ENCODE peak calls at places on chromosomes 7 and 10, in nine cellular contexts. One of them, this sample, is unnamed.

GRCh38 chr10:11113156-11113555 is 95.5 kb downstream of the CELF2 start:
- DNase-seq in neural progenitor cell: no peak
- DNase-seq in right lobe of liver: no peak
- DNase-seq in left ventricle myocardium inferior: no peak
- DNase-seq in lung: no peak
- DNase-seq in transverse colon: no peak
- DNase-seq in SK-N-SH: no peak
- DNase-seq in endodermal cell: no peak
- DNase-seq in dorsolateral prefrontal cortex: no peak
- DNase-seq in this sample: no peak

GRCh38 chr7:69699949-69700715 is 101.9 kb downstream of the AUTS2 start:
- DNase-seq in lung: no peak
- DNase-seq in SK-N-SH: peak; percentile 45
- DNase-seq in left ventricle myocardium inferior: no peak
- DNase-seq in endodermal cell: no peak
- DNase-seq in neural progenitor cell: no peak
- DNase-seq in transverse colon: no peak
- DNase-seq in dorsolateral prefrontal cortex: no peak
- DNase-seq in right lobe of liver: no peak
- DNase-seq in this sample: no peak

GRCh38 chr7:90879924-90880323 is 283.8 kb downstream of the CDK14 start:
- DNase-seq in left ventricle myocardium inferior: peak; percentile 40
- DNase-seq in dorsolateral prefrontal cortex: no peak
- DNase-seq in transverse colon: no peak
- DNase-seq in SK-N-SH: no peak
- DNase-seq in right lobe of liver: no peak
- DNase-seq in neural progenitor cell: peak; percentile 52
- DNase-seq in endodermal cell: peak; percentile 82
- DNase-seq in lung: no peak
- DNase-seq in this sample: no peak

GRCh38 chr10:18594574-18595156 is 56.7 kb downstream of the NSUN6 start:
- DNase-seq in neural progenitor cell: peak; percentile 36
- DNase-seq in transverse colon: peak; percentile 11
- DNase-seq in dorsolateral prefrontal cortex: no peak
- DNase-seq in left ventricle myocardium inferior: no peak
- DNase-seq in right lobe of liver: no peak
- DNase-seq in lung: no peak
- DNase-seq in endodermal cell: peak; percentile 87
- DNase-seq in SK-N-SH: no peak
- DNase-seq in this sample: no peak

GRCh38 chr7:30559566-30559965 is 35.1 kb upstream of the GARS1 start:
- DNase-seq in left ventricle myocardium inferior: no peak
- DNase-seq in neural progenitor cell: no peak
- DNase-seq in SK-N-SH: no peak
- DNase-seq in transverse colon: no peak
- DNase-seq in right lobe of liver: no peak
- DNase-seq in lung: no peak
- DNase-seq in endodermal cell: no peak
- DNase-seq in dorsolateral prefrontal cortex: no peak
- DNase-seq in this sample: no peak

GRCh38 chr7:144777005-144777814 is 58.6 kb downstream of the TPK1 start:
- DNase-seq in right lobe of liver: no peak
- DNase-seq in dorsolateral prefrontal cortex: no peak
- DNase-seq in neural progenitor cell: no peak
- DNase-seq in endodermal cell: no peak
- DNase-seq in transverse colon: peak; percentile 17
- DNase-seq in SK-N-SH: no peak
- DNase-seq in left ventricle myocardium inferior: no peak
- DNase-seq in lung: no peak
- DNase-seq in this sample: no peak

GRCh38 chr7:129816742-129817141 is 136.0 kb downstream of the UBE2H start:
- DNase-seq in endodermal cell: no peak
- DNase-seq in transverse colon: no peak
- DNase-seq in right lobe of liver: no peak
- DNase-seq in neural progenitor cell: no peak
- DNase-seq in SK-N-SH: no peak
- DNase-seq in dorsolateral prefrontal cortex: no peak
- DNase-seq in lung: no peak
- DNase-seq in left ventricle myocardium inferior: no peak
- DNase-seq in this sample: no peak

GRCh38 chr10:3897156-3897555 is 112.1 kb upstream of the KLF6 start:
- DNase-seq in lung: no peak
- DNase-seq in endodermal cell: no peak
- DNase-seq in left ventricle myocardium inferior: no peak
- DNase-seq in SK-N-SH: no peak
- DNase-seq in right lobe of liver: no peak
- DNase-seq in neural progenitor cell: no peak
- DNase-seq in transverse colon: no peak
- DNase-seq in dorsolateral prefrontal cortex: no peak
- DNase-seq in this sample: no peak

GRCh38 chr7:127976056-127976455 is 55.2 kb downstream of the LRRC4 start:
- DNase-seq in SK-N-SH: no peak
- DNase-seq in dorsolateral prefrontal cortex: no peak
- DNase-seq in transverse colon: no peak
- DNase-seq in endodermal cell: no peak
- DNase-seq in neural progenitor cell: peak; percentile 77
- DNase-seq in left ventricle myocardium inferior: no peak
- DNase-seq in lung: no peak
- DNase-seq in right lobe of liver: no peak
- DNase-seq in this sample: no peak

GRCh38 chr10:5036511-5036910 is 32.9 kb upstream of the AKR1C2 start:
- DNase-seq in SK-N-SH: no peak
- DNase-seq in transverse colon: no peak
- DNase-seq in right lobe of liver: no peak
- DNase-seq in dorsolateral prefrontal cortex: no peak
- DNase-seq in endodermal cell: no peak
- DNase-seq in left ventricle myocardium inferior: no peak
- DNase-seq in lung: no peak
- DNase-seq in neural progenitor cell: no peak
- DNase-seq in this sample: no peak

GRCh38 chr7:101625076-101625914 is 3.8 kb downstream of the MYL10 start:
- DNase-seq in neural progenitor cell: peak; percentile 56
- DNase-seq in SK-N-SH: no peak
- DNase-seq in lung: no peak
- DNase-seq in transverse colon: no peak
- DNase-seq in dorsolateral prefrontal cortex: no peak
- DNase-seq in left ventricle myocardium inferior: no peak
- DNase-seq in endodermal cell: peak; percentile 65
- DNase-seq in right lobe of liver: no peak
- DNase-seq in this sample: no peak

GRCh38 chr7:82291931-82292330 is 151.6 kb downstream of the CACNA2D1 start:
- DNase-seq in lung: no peak
- DNase-seq in transverse colon: no peak
- DNase-seq in left ventricle myocardium inferior: no peak
- DNase-seq in dorsolateral prefrontal cortex: no peak
- DNase-seq in SK-N-SH: no peak
- DNase-seq in right lobe of liver: no peak
- DNase-seq in neural progenitor cell: no peak
- DNase-seq in endodermal cell: no peak
- DNase-seq in this sample: no peak

GRCh38 chr7:90552521-90552920 is 43.6 kb upstream of the CDK14 start:
- DNase-seq in endodermal cell: no peak
- DNase-seq in lung: no peak
- DNase-seq in dorsolateral prefrontal cortex: no peak
- DNase-seq in transverse colon: no peak
- DNase-seq in SK-N-SH: no peak
- DNase-seq in right lobe of liver: no peak
- DNase-seq in left ventricle myocardium inferior: no peak
- DNase-seq in neural progenitor cell: no peak
- DNase-seq in this sample: no peak

GRCh38 chr7:48611993-48612392 is 312.4 kb upstream of the CDC14C start:
- DNase-seq in left ventricle myocardium inferior: no peak
- DNase-seq in neural progenitor cell: no peak
- DNase-seq in right lobe of liver: no peak
- DNase-seq in dorsolateral prefrontal cortex: no peak
- DNase-seq in endodermal cell: no peak
- DNase-seq in transverse colon: no peak
- DNase-seq in SK-N-SH: no peak
- DNase-seq in lung: no peak
- DNase-seq in this sample: no peak

GRCh38 chr10:107970512-107970911 is 806.0 kb upstream of the SORCS1 start:
- DNase-seq in left ventricle myocardium inferior: no peak
- DNase-seq in transverse colon: no peak
- DNase-seq in SK-N-SH: no peak
- DNase-seq in neural progenitor cell: no peak
- DNase-seq in dorsolateral prefrontal cortex: no peak
- DNase-seq in lung: no peak
- DNase-seq in right lobe of liver: no peak
- DNase-seq in endodermal cell: no peak
- DNase-seq in this sample: no peak

GRCh38 chr7:151680810-151681209 is 161.1 kb upstream of the RHEB start:
- DNase-seq in left ventricle myocardium inferior: no peak
- DNase-seq in endodermal cell: no peak
- DNase-seq in dorsolateral prefrontal cortex: no peak
- DNase-seq in transverse colon: peak; percentile 43
- DNase-seq in SK-N-SH: no peak
- DNase-seq in lung: no peak
- DNase-seq in right lobe of liver: no peak
- DNase-seq in neural progenitor cell: no peak
- DNase-seq in this sample: no peak

GRCh38 chr7:151684408-151685175 is 164.9 kb upstream of the RHEB start:
- DNase-seq in right lobe of liver: no peak
- DNase-seq in dorsolateral prefrontal cortex: no peak
- DNase-seq in transverse colon: no peak
- DNase-seq in left ventricle myocardium inferior: no peak
- DNase-seq in neural progenitor cell: no peak
- DNase-seq in SK-N-SH: no peak
- DNase-seq in endodermal cell: no peak
- DNase-seq in lung: no peak
- DNase-seq in this sample: no peak

GRCh38 chr7:151681726-151682125 is 162.0 kb upstream of the RHEB start:
- DNase-seq in neural progenitor cell: no peak
- DNase-seq in endodermal cell: no peak
- DNase-seq in right lobe of liver: no peak
- DNase-seq in left ventricle myocardium inferior: no peak
- DNase-seq in transverse colon: no peak
- DNase-seq in lung: no peak
- DNase-seq in SK-N-SH: no peak
- DNase-seq in dorsolateral prefrontal cortex: no peak
- DNase-seq in this sample: no peak

GRCh38 chr7:151683615-151684407 is 164.1 kb upstream of the RHEB start:
- DNase-seq in transverse colon: no peak
- DNase-seq in SK-N-SH: no peak
- DNase-seq in dorsolateral prefrontal cortex: no peak
- DNase-seq in neural progenitor cell: no peak
- DNase-seq in lung: no peak
- DNase-seq in left ventricle myocardium inferior: no peak
- DNase-seq in endodermal cell: no peak
- DNase-seq in right lobe of liver: no peak
- DNase-seq in this sample: no peak

DNA sequence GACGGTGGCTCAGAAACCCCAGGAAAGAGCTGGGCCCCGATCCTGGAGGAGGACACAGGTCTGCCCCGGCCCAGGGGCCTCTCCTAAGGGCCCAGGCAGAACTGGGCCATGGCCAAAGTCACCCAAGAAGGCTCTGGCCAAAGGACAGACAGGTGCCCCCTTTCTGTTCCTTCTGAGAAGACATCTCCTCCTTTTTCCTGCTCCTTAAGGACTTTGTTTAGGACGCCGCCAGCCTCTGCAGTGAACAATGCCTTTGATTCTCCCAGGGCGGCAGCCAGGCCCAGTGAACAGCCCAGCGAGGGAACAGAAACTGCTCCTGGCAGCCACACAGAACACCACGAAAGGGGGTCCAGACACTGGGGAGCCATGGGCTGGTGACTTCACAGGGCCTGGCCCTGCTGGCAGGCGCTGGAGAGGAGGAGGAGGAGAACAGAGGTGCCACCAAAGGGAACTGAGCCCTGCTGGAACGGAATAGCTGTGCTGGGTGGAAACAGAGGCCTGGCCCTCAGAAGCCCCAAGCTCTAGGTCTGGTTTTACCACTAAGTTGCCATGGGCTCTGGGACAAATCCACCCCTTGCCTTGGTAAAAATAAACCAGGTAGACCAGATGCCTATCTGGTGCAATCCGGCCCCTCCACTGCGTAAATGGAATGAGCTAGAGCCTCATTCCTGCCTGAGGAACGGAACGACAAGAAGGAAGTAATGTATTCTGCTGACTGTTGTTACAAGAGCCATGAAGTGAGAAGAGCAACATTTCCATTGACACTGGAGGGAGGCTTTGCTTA is 163.3 kb upstream of the RHEB start:
- DNase-seq in endodermal cell: no peak
- DNase-seq in transverse colon: no peak
- DNase-seq in right lobe of liver: no peak
- DNase-seq in dorsolateral prefrontal cortex: peak; percentile 57
- DNase-seq in left ventricle myocardium inferior: no peak
- DNase-seq in SK-N-SH: no peak
- DNase-seq in lung: no peak
- DNase-seq in neural progenitor cell: no peak
- DNase-seq in this sample: no peak
- H3K27ac ChIP-seq in endodermal cell: no peak overlapping the region
- H3K27ac ChIP-seq in transverse colon: no peak overlapping the region
- H3K27ac ChIP-seq in right lobe of liver: no peak overlapping the region
- H3K27ac ChIP-seq in dorsolateral prefrontal cortex: no peak overlapping the region
- H3K27ac ChIP-seq in left ventricle myocardium inferior: peak overlapping the region; percentile 36
- H3K27ac ChIP-seq in SK-N-SH: no peak overlapping the region
- H3K27ac ChIP-seq in lung: peak overlapping the region; percentile 37
- H3K27ac ChIP-seq in neural progenitor cell: no peak overlapping the region
- H3K27ac ChIP-seq in this sample: no peak overlapping the region

GRCh38 chr10:106571216-106571954 is 593.1 kb downstream of the SORCS1 start:
- DNase-seq in SK-N-SH: peak; percentile 34
- DNase-seq in right lobe of liver: no peak
- DNase-seq in transverse colon: no peak
- DNase-seq in left ventricle myocardium inferior: no peak
- DNase-seq in lung: no peak
- DNase-seq in neural progenitor cell: peak; percentile 57
- DNase-seq in dorsolateral prefrontal cortex: no peak
- DNase-seq in endodermal cell: no peak
- DNase-seq in this sample: no peak
- TF ChIP-seq CTCF in SK-N-SH: peak; percentile 59
- TF ChIP-seq CTCF in right lobe of liver: peak; percentile 55
- TF ChIP-seq CTCF in transverse colon: peak; percentile 26
- TF ChIP-seq CTCF in left ventricle myocardium inferior: peak; percentile 60
- TF ChIP-seq CTCF in lung: no peak
- TF ChIP-seq CTCF in neural progenitor cell: peak; percentile 78
- TF ChIP-seq CTCF in dorsolateral prefrontal cortex: peak; percentile 65
- TF ChIP-seq CTCF in endodermal cell: peak; percentile 80
- TF ChIP-seq CTCF in this sample: peak; percentile 55

DNA sequence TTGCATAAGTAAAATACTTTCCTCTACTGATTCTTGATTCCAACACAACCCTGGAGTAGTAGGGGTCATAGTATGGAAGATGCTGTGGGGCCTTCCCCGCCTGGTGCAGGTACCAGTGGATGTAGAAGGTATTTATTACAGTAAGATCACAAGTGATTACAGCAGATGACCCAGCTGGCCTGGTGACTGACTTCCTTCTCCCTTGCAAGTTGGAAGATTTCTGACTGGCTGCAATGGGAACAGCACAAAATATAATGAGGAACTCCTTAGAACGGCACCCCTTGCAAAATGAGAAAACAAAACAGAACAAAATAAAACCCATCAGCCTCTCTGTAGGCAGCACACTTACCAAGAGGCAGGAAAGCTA is 61.7 kb upstream of the TARP start:
- DNase-seq in endodermal cell: no peak
- DNase-seq in dorsolateral prefrontal cortex: no peak
- DNase-seq in SK-N-SH: no peak
- DNase-seq in lung: no peak
- DNase-seq in left ventricle myocardium inferior: no peak
- DNase-seq in transverse colon: no peak
- DNase-seq in right lobe of liver: no peak
- DNase-seq in neural progenitor cell: no peak
- DNase-seq in this sample: no peak
- H3K4me3 ChIP-seq in endodermal cell: no peak overlapping the region
- H3K4me3 ChIP-seq in dorsolateral prefrontal cortex: no peak overlapping the region
- H3K4me3 ChIP-seq in SK-N-SH: no peak overlapping the region
- H3K4me3 ChIP-seq in lung: no peak overlapping the region
- H3K4me3 ChIP-seq in left ventricle myocardium inferior: no peak overlapping the region
- H3K4me3 ChIP-seq in transverse colon: no peak overlapping the region
- H3K4me3 ChIP-seq in right lobe of liver: no peak overlapping the region
- H3K4me3 ChIP-seq in neural progenitor cell: no peak overlapping the region
- H3K4me3 ChIP-seq in this sample: peak overlapping the region; percentile 22

GRCh38 chr10:103277713-103278299 is 868 bp downstream of the INA start:
- DNase-seq in lung: no peak
- DNase-seq in left ventricle myocardium inferior: no peak
- DNase-seq in neural progenitor cell: peak; percentile 20
- DNase-seq in endodermal cell: no peak
- DNase-seq in right lobe of liver: no peak
- DNase-seq in transverse colon: no peak
- DNase-seq in SK-N-SH: peak; percentile 57
- DNase-seq in dorsolateral prefrontal cortex: peak; percentile 45
- DNase-seq in this sample: no peak
- H3K27ac ChIP-seq in lung: no peak overlapping the region
- H3K27ac ChIP-seq in left ventricle myocardium inferior: no peak overlapping the region
- H3K27ac ChIP-seq in neural progenitor cell: no peak overlapping the region
- H3K27ac ChIP-seq in endodermal cell: no peak overlapping the region
- H3K27ac ChIP-seq in right lobe of liver: no peak overlapping the region
- H3K27ac ChIP-seq in transverse colon: no peak overlapping the region
- H3K27ac ChIP-seq in SK-N-SH: no peak overlapping the region
- H3K27ac ChIP-seq in dorsolateral prefrontal cortex: peak overlapping the region; percentile 43
- H3K27ac ChIP-seq in this sample: no peak overlapping the region

This sample was measured in AG04450.